ENCODE peak calls at places on chromosomes 7 and 10, in five cellular contexts. E is natural killer cell treated with Interleukin-12 subunit alpha and Interleukin-12 subunit beta and Interleukin-15 and Interleukin-18, amount 100 ng/mL, for 72 hours; L is cardiac muscle cell; M is A549; K is stimulated activated CD8-positive, alpha-beta memory T cell treated with anti-CD3 and anti-CD28 coated beads, Interleukin-7, amount 100 ng/mL, for 24 hours. D is an unnamed sample.
A peak's percentile ranks its signal among the peaks of the same experiment; 100 is the strongest.

GRCh38 chr10:18144928-18145327 is 4.7 kb downstream of the CACNB2 start:
- DNase-seq in E (no peak), L (peak; percentile 57), M (no peak), K (no peak), D (no peak)

GRCh38 chr10:94027197-94027596 is 33.5 kb downstream of the PLCE1 start:
- DNase-seq in E (no peak), L (no peak), M (peak; percentile 93), K (no peak), D (no peak)

GRCh38 chr7:2034291-2035201 is 198.2 kb downstream of the MAD1L1 start:
- DNase-seq in E (peak; percentile 44), L (no peak), M (no peak), K (no peak), D (no peak)

GRCh38 chr7:44251269-44251668 is 50.5 kb downstream of the YKT6 start:
- DNase-seq in E (no peak), L (no peak), M (no peak), K (no peak), D (no peak)

GRCh38 chr7:2886900-2887299 is 42.8 kb upstream of the GNA12 start:
- DNase-seq in E (no peak), L (peak; percentile 78), M (peak; percentile 87), K (no peak), D (peak; percentile 68)

GRCh38 chr10:74072503-74072902 is 74.6 kb downstream of the VCL start:
- DNase-seq in E (no peak), L (no peak), M (peak; percentile 63), K (no peak), D (no peak)

GRCh38 chr10:79403441-79404230 is 41.8 kb downstream of the ZCCHC24 start:
- DNase-seq in E (no peak), L (no peak), M (no peak), K (no peak), D (peak; percentile 41)

GRCh38 chr10:74333174-74333573 is 182.2 kb downstream of the ADK start:
- DNase-seq in E (no peak), L (no peak), M (no peak), K (no peak), D (no peak)

GRCh38 chr10:100889546-100889945 is 23.2 kb upstream of the SLF2 start:
- DNase-seq in E (no peak), L (no peak), M (no peak), K (no peak), D (no peak)

GRCh38 chr10:54800677-54801480 is at the start of gene PCDH15:
- DNase-seq in E (no peak), L (peak; percentile 72), M (peak; percentile 19), K (no peak), D (peak; percentile 67)

GRCh38 chr7:1649751-1650326 is 20.2 kb upstream of the ELFN1 start:
- DNase-seq in E (no peak), L (no peak), M (no peak), K (no peak), D (no peak)